ENCODE peak calls at places on chromosomes 11 and 22, in seven cellular contexts. A is GM03348; F is H7; M is T-cell; G is stimulated activated naive B cell treated with anti-CD40 and anti-IgM and Interleukin-4, amounts not matched to agents 10 μg/mL and 1 μg/mL and 100 μg/mL, for 72 hours; W is activated T-helper 2 cell treated with anti-CD3 and anti-CD28 coated beads, Interferon-gamma antibody, Interleukin-2, Interleukin-4, amounts not matched to agents 10 μg/mL and 5 μg/mL and 100 μg/mL, durations not matched to agents 14 hours and 24 hours and 36 hours; N is fibroblast of the conjunctiva. R is an unnamed sample.

GRCh38 chr22:18113680-18114394 is 3.2 kb downstream of the TUBA8 start:
- DNase-seq in G (no peak), M (no peak), F (peak), W (no peak), A (no peak), N (no peak), R (no peak)

GRCh38 chr11:126163074-126163700 is 48.3 kb downstream of the RPUSD4 start:
- DNase-seq in F (no peak), A (peak), N (peak), G (no peak), W (no peak), M (no peak), R (no peak)

GRCh38 chr11:47055534-47055933 is 119.0 kb downstream of the CSTPP1 start:
- DNase-seq in G (no peak), M (no peak), N (no peak), A (no peak), W (no peak), F (no peak), R (no peak)

GRCh38 chr11:112663947-112664634 is 297.1 kb upstream of the NCAM1 start:
- DNase-seq in N (no peak), M (no peak), A (no peak), G (no peak), F (no peak), W (no peak), R (no peak)

GRCh38 chr11:119107538-119108150 is 500 bp downstream of the C2CD2L start:
- DNase-seq in M (no peak), A (peak), W (no peak), N (no peak), F (peak), G (no peak), R (no peak)

GRCh38 chr11:64372021-64372420 is 13.1 kb downstream of the RPS6KA4 start:
- DNase-seq in M (no peak), F (peak), A (no peak), G (no peak), W (no peak), N (no peak), R (no peak)

GRCh38 chr22:21992593-21993237 is 10.1 kb upstream of the TOP3B start:
- DNase-seq in G (no peak), F (peak), A (no peak), N (no peak), W (no peak), M (no peak), R (no peak)

GRCh38 chr22:28955817-28956216 is 72.4 kb downstream of the ZNRF3 start:
- DNase-seq in G (peak), W (peak), M (peak), F (no peak), N (no peak), A (no peak), R (peak)

GRCh38 chr22:41893591-41894375 is 21.1 kb downstream of the SHISA8 start:
- DNase-seq in M (no peak), W (no peak), A (no peak), F (peak), G (no peak), N (no peak), R (no peak)

GRCh38 chr11:129595043-129595962 is 219.7 kb downstream of the BARX2 start:
- DNase-seq in W (no peak), N (no peak), M (no peak), G (no peak), A (no peak), F (no peak), R (no peak)

GRCh38 chr11:128174465-128175101 is 412.8 kb downstream of the ETS1 start:
- DNase-seq in G (no peak), A (peak), N (no peak), M (no peak), W (no peak), F (peak), R (no peak)

GRCh38 chr11:42239102-42239501 is 779.6 kb upstream of the LRRC4C start:
- DNase-seq in M (no peak), W (no peak), F (no peak), N (peak), G (no peak), A (peak), R (no peak)